ENCODE peak calls at places on chromosomes 4 and X, in four cellular contexts. One of them, this sample, is unnamed.

GRCh38 chr4:182449186-182449880 is 206.1 kb downstream of the TENM3 start:
- DNase-seq in OCI-M1: no peak
- DNase-seq in activated CD8-positive, alpha-beta T cell treated with anti-CD3 and anti-CD28 coated beads, Interleukin-2, amount 10 ng/mL, durations not matched to agents 7 days and 5 days: no peak
- DNase-seq in heart right ventricle: peak; percentile 11
- DNase-seq in this sample: no peak

GRCh38 chr4:123559955-123560669 is 163.5 kb downstream of the SPRY1 start:
- DNase-seq in OCI-M1: no peak
- DNase-seq in activated CD8-positive, alpha-beta T cell treated with anti-CD3 and anti-CD28 coated beads, Interleukin-2, amount 10 ng/mL, durations not matched to agents 7 days and 5 days: no peak
- DNase-seq in heart right ventricle: no peak
- DNase-seq in this sample: no peak

GRCh38 chrX:17409566-17410290 is 34.7 kb downstream of the NHS start:
- DNase-seq in OCI-M1: no peak
- DNase-seq in activated CD8-positive, alpha-beta T cell treated with anti-CD3 and anti-CD28 coated beads, Interleukin-2, amount 10 ng/mL, durations not matched to agents 7 days and 5 days: no peak
- DNase-seq in heart right ventricle: no peak
- DNase-seq in this sample: no peak

GRCh38 chr4:140233811-140234696 is 80.1 kb upstream of the MAML3 start:
- DNase-seq in OCI-M1: no peak
- DNase-seq in activated CD8-positive, alpha-beta T cell treated with anti-CD3 and anti-CD28 coated beads, Interleukin-2, amount 10 ng/mL, durations not matched to agents 7 days and 5 days: no peak
- DNase-seq in heart right ventricle: no peak
- DNase-seq in this sample: no peak

GRCh38 chr4:75512336-75513211 is 1.6 kb downstream of the RCHY1 start:
- DNase-seq in OCI-M1: peak; percentile 94
- DNase-seq in activated CD8-positive, alpha-beta T cell treated with anti-CD3 and anti-CD28 coated beads, Interleukin-2, amount 10 ng/mL, durations not matched to agents 7 days and 5 days: peak; percentile 39
- DNase-seq in heart right ventricle: no peak
- DNase-seq in this sample: peak; percentile 39

GRCh38 chr4:84966382-84967291 is at the start of gene WDFY3:
- DNase-seq in OCI-M1: peak; percentile 92
- DNase-seq in activated CD8-positive, alpha-beta T cell treated with anti-CD3 and anti-CD28 coated beads, Interleukin-2, amount 10 ng/mL, durations not matched to agents 7 days and 5 days: peak; percentile 23
- DNase-seq in heart right ventricle: peak; percentile 90
- DNase-seq in this sample: no peak

GRCh38 chrX:2487366-2487765 is 13.4 kb downstream of the DHRSX start:
- DNase-seq in OCI-M1: no peak
- DNase-seq in activated CD8-positive, alpha-beta T cell treated with anti-CD3 and anti-CD28 coated beads, Interleukin-2, amount 10 ng/mL, durations not matched to agents 7 days and 5 days: no peak
- DNase-seq in heart right ventricle: no peak
- DNase-seq in this sample: no peak

GRCh38 chr4:61024610-61025009 is 175.5 kb upstream of the ADGRL3 start:
- DNase-seq in OCI-M1: no peak
- DNase-seq in activated CD8-positive, alpha-beta T cell treated with anti-CD3 and anti-CD28 coated beads, Interleukin-2, amount 10 ng/mL, durations not matched to agents 7 days and 5 days: no peak
- DNase-seq in heart right ventricle: no peak
- DNase-seq in this sample: no peak

GRCh38 chr4:57020467-57021101 is 41.9 kb downstream of the POLR2B start:
- DNase-seq in OCI-M1: no peak
- DNase-seq in activated CD8-positive, alpha-beta T cell treated with anti-CD3 and anti-CD28 coated beads, Interleukin-2, amount 10 ng/mL, durations not matched to agents 7 days and 5 days: no peak
- DNase-seq in heart right ventricle: no peak
- DNase-seq in this sample: no peak

GRCh38 chr4:109440948-109441347 is 7.3 kb downstream of the SEC24B start:
- DNase-seq in OCI-M1: no peak
- DNase-seq in activated CD8-positive, alpha-beta T cell treated with anti-CD3 and anti-CD28 coated beads, Interleukin-2, amount 10 ng/mL, durations not matched to agents 7 days and 5 days: no peak
- DNase-seq in heart right ventricle: no peak
- DNase-seq in this sample: no peak

GRCh38 chr4:103012085-103012484 is 7.4 kb downstream of the SLC9B1 start:
- DNase-seq in OCI-M1: peak; percentile 53
- DNase-seq in activated CD8-positive, alpha-beta T cell treated with anti-CD3 and anti-CD28 coated beads, Interleukin-2, amount 10 ng/mL, durations not matched to agents 7 days and 5 days: no peak
- DNase-seq in heart right ventricle: no peak
- DNase-seq in this sample: no peak

GRCh38 chrX:65406532-65406931 is 128.1 kb downstream of the LAS1L start:
- DNase-seq in OCI-M1: no peak
- DNase-seq in activated CD8-positive, alpha-beta T cell treated with anti-CD3 and anti-CD28 coated beads, Interleukin-2, amount 10 ng/mL, durations not matched to agents 7 days and 5 days: peak; percentile 46
- DNase-seq in heart right ventricle: no peak
- DNase-seq in this sample: no peak

GRCh38 chrX:71919436-71919835 is 8.8 kb downstream of the NHSL2 start:
- DNase-seq in OCI-M1: no peak
- DNase-seq in activated CD8-positive, alpha-beta T cell treated with anti-CD3 and anti-CD28 coated beads, Interleukin-2, amount 10 ng/mL, durations not matched to agents 7 days and 5 days: no peak
- DNase-seq in heart right ventricle: no peak
- DNase-seq in this sample: no peak

GRCh38 chr4:24640433-24640832 is 56.1 kb upstream of the DHX15 start:
- DNase-seq in OCI-M1: no peak
- DNase-seq in activated CD8-positive, alpha-beta T cell treated with anti-CD3 and anti-CD28 coated beads, Interleukin-2, amount 10 ng/mL, durations not matched to agents 7 days and 5 days: no peak
- DNase-seq in heart right ventricle: no peak
- DNase-seq in this sample: no peak

GRCh38 chrX:136039968-136040367 is 54.7 kb downstream of the SLC9A6 start:
- DNase-seq in OCI-M1: no peak
- DNase-seq in activated CD8-positive, alpha-beta T cell treated with anti-CD3 and anti-CD28 coated beads, Interleukin-2, amount 10 ng/mL, durations not matched to agents 7 days and 5 days: no peak
- DNase-seq in heart right ventricle: no peak
- DNase-seq in this sample: no peak

GRCh38 chrX:22012051-22012450 is 20.1 kb upstream of the PHEX start:
- DNase-seq in OCI-M1: no peak
- DNase-seq in activated CD8-positive, alpha-beta T cell treated with anti-CD3 and anti-CD28 coated beads, Interleukin-2, amount 10 ng/mL, durations not matched to agents 7 days and 5 days: no peak
- DNase-seq in heart right ventricle: no peak
- DNase-seq in this sample: no peak

GRCh38 chr4:71680706-71681105 is 103.2 kb downstream of the GC start:
- DNase-seq in OCI-M1: no peak
- DNase-seq in activated CD8-positive, alpha-beta T cell treated with anti-CD3 and anti-CD28 coated beads, Interleukin-2, amount 10 ng/mL, durations not matched to agents 7 days and 5 days: no peak
- DNase-seq in heart right ventricle: no peak
- DNase-seq in this sample: no peak

GRCh38 chr4:101008503-101008902 is 338.8 kb downstream of the PPP3CA start:
- DNase-seq in OCI-M1: no peak
- DNase-seq in activated CD8-positive, alpha-beta T cell treated with anti-CD3 and anti-CD28 coated beads, Interleukin-2, amount 10 ng/mL, durations not matched to agents 7 days and 5 days: no peak
- DNase-seq in heart right ventricle: no peak
- DNase-seq in this sample: no peak

GRCh38 chr4:56414135-56414675 is 21.2 kb downstream of the PPAT start:
- DNase-seq in OCI-M1: no peak
- DNase-seq in activated CD8-positive, alpha-beta T cell treated with anti-CD3 and anti-CD28 coated beads, Interleukin-2, amount 10 ng/mL, durations not matched to agents 7 days and 5 days: no peak
- DNase-seq in heart right ventricle: no peak
- DNase-seq in this sample: no peak

GRCh38 chr4:23920296-23920695 is 30.4 kb upstream of the PPARGC1A start:
- DNase-seq in OCI-M1: no peak
- DNase-seq in activated CD8-positive, alpha-beta T cell treated with anti-CD3 and anti-CD28 coated beads, Interleukin-2, amount 10 ng/mL, durations not matched to agents 7 days and 5 days: no peak
- DNase-seq in heart right ventricle: no peak
- DNase-seq in this sample: no peak

GRCh38 chrX:78024349-78025108 is 55.1 kb upstream of the PGAM4 start:
- DNase-seq in OCI-M1: peak; percentile 49
- DNase-seq in activated CD8-positive, alpha-beta T cell treated with anti-CD3 and anti-CD28 coated beads, Interleukin-2, amount 10 ng/mL, durations not matched to agents 7 days and 5 days: peak; percentile 30
- DNase-seq in heart right ventricle: no peak
- DNase-seq in this sample: peak; percentile 57

GRCh38 chr4:87720094-87720691 is 70.1 kb downstream of the DMP1 start:
- DNase-seq in OCI-M1: no peak
- DNase-seq in activated CD8-positive, alpha-beta T cell treated with anti-CD3 and anti-CD28 coated beads, Interleukin-2, amount 10 ng/mL, durations not matched to agents 7 days and 5 days: no peak
- DNase-seq in heart right ventricle: no peak
- DNase-seq in this sample: no peak

GRCh38 chr4:55866290-55866907 is 13.0 kb downstream of the EXOC1 start:
- DNase-seq in OCI-M1: peak; percentile 80
- DNase-seq in activated CD8-positive, alpha-beta T cell treated with anti-CD3 and anti-CD28 coated beads, Interleukin-2, amount 10 ng/mL, durations not matched to agents 7 days and 5 days: no peak
- DNase-seq in heart right ventricle: no peak
- DNase-seq in this sample: no peak

GRCh38 chr4:47519239-47519883 is 34.3 kb downstream of the ATP10D start:
- DNase-seq in OCI-M1: no peak
- DNase-seq in activated CD8-positive, alpha-beta T cell treated with anti-CD3 and anti-CD28 coated beads, Interleukin-2, amount 10 ng/mL, durations not matched to agents 7 days and 5 days: no peak
- DNase-seq in heart right ventricle: no peak
- DNase-seq in this sample: no peak

GRCh38 chr4:107156443-107156842 is 120.3 kb upstream of the DKK2 start:
- DNase-seq in OCI-M1: no peak
- DNase-seq in activated CD8-positive, alpha-beta T cell treated with anti-CD3 and anti-CD28 coated beads, Interleukin-2, amount 10 ng/mL, durations not matched to agents 7 days and 5 days: no peak
- DNase-seq in heart right ventricle: no peak
- DNase-seq in this sample: no peak

GRCh38 chr4:110540606-110541440 is 64.9 kb downstream of the ENPEP start:
- DNase-seq in OCI-M1: no peak
- DNase-seq in activated CD8-positive, alpha-beta T cell treated with anti-CD3 and anti-CD28 coated beads, Interleukin-2, amount 10 ng/mL, durations not matched to agents 7 days and 5 days: no peak
- DNase-seq in heart right ventricle: no peak
- DNase-seq in this sample: no peak

GRCh38 chrX:154477891-154478477 is 1.1 kb downstream of the LAGE3 start:
- DNase-seq in OCI-M1: no peak
- DNase-seq in activated CD8-positive, alpha-beta T cell treated with anti-CD3 and anti-CD28 coated beads, Interleukin-2, amount 10 ng/mL, durations not matched to agents 7 days and 5 days: no peak
- DNase-seq in heart right ventricle: no peak
- DNase-seq in this sample: no peak

GRCh38 chr4:128560754-128561495 is 248.6 kb upstream of the JADE1 start:
- DNase-seq in OCI-M1: peak; percentile 59
- DNase-seq in activated CD8-positive, alpha-beta T cell treated with anti-CD3 and anti-CD28 coated beads, Interleukin-2, amount 10 ng/mL, durations not matched to agents 7 days and 5 days: no peak
- DNase-seq in heart right ventricle: no peak
- DNase-seq in this sample: no peak

GRCh38 chr4:878796-879729 is 53.1 kb downstream of the GAK start:
- DNase-seq in OCI-M1: no peak
- DNase-seq in activated CD8-positive, alpha-beta T cell treated with anti-CD3 and anti-CD28 coated beads, Interleukin-2, amount 10 ng/mL, durations not matched to agents 7 days and 5 days: peak; percentile 72
- DNase-seq in heart right ventricle: no peak
- DNase-seq in this sample: peak; percentile 61

GRCh38 chrX:109735241-109735744 is 2.2 kb upstream of the ACSL4 start:
- DNase-seq in OCI-M1: no peak
- DNase-seq in activated CD8-positive, alpha-beta T cell treated with anti-CD3 and anti-CD28 coated beads, Interleukin-2, amount 10 ng/mL, durations not matched to agents 7 days and 5 days: no peak
- DNase-seq in heart right ventricle: no peak
- DNase-seq in this sample: no peak

GRCh38 chr4:106478152-106478551 is 109.6 kb upstream of the GIMD1 start:
- DNase-seq in OCI-M1: no peak
- DNase-seq in activated CD8-positive, alpha-beta T cell treated with anti-CD3 and anti-CD28 coated beads, Interleukin-2, amount 10 ng/mL, durations not matched to agents 7 days and 5 days: no peak
- DNase-seq in heart right ventricle: no peak
- DNase-seq in this sample: no peak

GRCh38 chr4:41160010-41160789 is 54.1 kb downstream of the APBB2 start:
- DNase-seq in OCI-M1: no peak
- DNase-seq in activated CD8-positive, alpha-beta T cell treated with anti-CD3 and anti-CD28 coated beads, Interleukin-2, amount 10 ng/mL, durations not matched to agents 7 days and 5 days: no peak
- DNase-seq in heart right ventricle: no peak
- DNase-seq in this sample: no peak

GRCh38 chrX:17022205-17022604 is 75.7 kb downstream of the REPS2 start:
- DNase-seq in OCI-M1: peak; percentile 14
- DNase-seq in activated CD8-positive, alpha-beta T cell treated with anti-CD3 and anti-CD28 coated beads, Interleukin-2, amount 10 ng/mL, durations not matched to agents 7 days and 5 days: no peak
- DNase-seq in heart right ventricle: no peak
- DNase-seq in this sample: no peak

GRCh38 chrX:153782324-153782723 is 1.5 kb downstream of the SRPK3 start:
- DNase-seq in OCI-M1: peak; percentile 14
- DNase-seq in activated CD8-positive, alpha-beta T cell treated with anti-CD3 and anti-CD28 coated beads, Interleukin-2, amount 10 ng/mL, durations not matched to agents 7 days and 5 days: no peak
- DNase-seq in heart right ventricle: no peak
- DNase-seq in this sample: no peak

GRCh38 chrX:126929071-126929470 is 109.5 kb downstream of the PRR32 start:
- DNase-seq in OCI-M1: no peak
- DNase-seq in activated CD8-positive, alpha-beta T cell treated with anti-CD3 and anti-CD28 coated beads, Interleukin-2, amount 10 ng/mL, durations not matched to agents 7 days and 5 days: no peak
- DNase-seq in heart right ventricle: no peak
- DNase-seq in this sample: no peak

GRCh38 chr4:189121336-189121735 is 819.3 kb upstream of the FRG1 start:
- DNase-seq in OCI-M1: no peak
- DNase-seq in activated CD8-positive, alpha-beta T cell treated with anti-CD3 and anti-CD28 coated beads, Interleukin-2, amount 10 ng/mL, durations not matched to agents 7 days and 5 days: no peak
- DNase-seq in heart right ventricle: no peak
- DNase-seq in this sample: no peak

GRCh38 chrX:45771560-45772340 is 571.1 kb upstream of the DIPK2B start:
- DNase-seq in OCI-M1: peak; percentile 47
- DNase-seq in activated CD8-positive, alpha-beta T cell treated with anti-CD3 and anti-CD28 coated beads, Interleukin-2, amount 10 ng/mL, durations not matched to agents 7 days and 5 days: peak; percentile 70
- DNase-seq in heart right ventricle: peak; percentile 7
- DNase-seq in this sample: peak; percentile 78

This sample was measured in CD4-positive, CD25-positive, alpha-beta regulatory T cell.